ENCODE peak calls at places on chromosomes 12 and 14, in nine cellular contexts. Q, H, J, I, U, V, K, B and W are unnamed samples.

GRCh38 chr12:27530157-27530922 is 6.3 kb downstream of the PPFIBP1 start:
- DNase-seq in I (no peak), Q (no peak), B (no peak), U (no peak), H (peak), K (no peak), V (no peak), J (no peak), W (no peak)

GRCh38 chr12:3777206-3777809 is 24.4 kb upstream of the CRACR2A start:
- DNase-seq in I (no peak), Q (no peak), U (no peak), J (peak), B (peak), V (peak), K (peak), H (peak), W (peak)

GRCh38 chr12:75636607-75637006 is 125.2 kb upstream of the KRR1 start:
- DNase-seq in K (no peak), V (no peak), B (no peak), Q (no peak), H (no peak), U (no peak), I (no peak), J (no peak), W (no peak)

GRCh38 chr14:100531152-100531551 is 56.1 kb downstream of the BEGAIN start:
- DNase-seq in K (no peak), J (no peak), B (no peak), H (no peak), U (no peak), V (no peak), Q (no peak), I (no peak), W (no peak)

GRCh38 chr12:7797698-7798398 is 8.6 kb downstream of the NANOG start:
- DNase-seq in V (no peak), U (no peak), J (no peak), H (no peak), I (no peak), Q (no peak), B (no peak), K (no peak), W (no peak)

GRCh38 chr12:110262442-110263388 is 18.3 kb upstream of the ATP2A2 start:
- DNase-seq in H (no peak), Q (no peak), J (no peak), K (no peak), I (no peak), V (no peak), B (no peak), U (no peak), W (no peak)

GRCh38 chr14:103868242-103868897 is 21.0 kb upstream of the PPP1R13B start:
- DNase-seq in J (no peak), K (no peak), V (no peak), Q (no peak), H (no peak), I (no peak), U (no peak), B (peak), W (no peak)

GRCh38 chr14:97298331-97298730 is 501.1 kb downstream of the VRK1 start:
- DNase-seq in I (no peak), V (peak), K (no peak), U (no peak), B (no peak), H (no peak), J (no peak), Q (no peak), W (no peak)

GRCh38 chr12:75480469-75480949 is at the start of gene GLIPR1:
- DNase-seq in V (no peak), Q (no peak), I (peak), U (peak), H (peak), K (peak), B (peak), J (peak), W (peak)

GRCh38 chr14:34052658-34053014 is 101.8 kb upstream of the EGLN3 start:
- DNase-seq in B (no peak), H (peak), K (no peak), V (no peak), Q (no peak), U (no peak), I (no peak), J (no peak), W (no peak)

DNA sequence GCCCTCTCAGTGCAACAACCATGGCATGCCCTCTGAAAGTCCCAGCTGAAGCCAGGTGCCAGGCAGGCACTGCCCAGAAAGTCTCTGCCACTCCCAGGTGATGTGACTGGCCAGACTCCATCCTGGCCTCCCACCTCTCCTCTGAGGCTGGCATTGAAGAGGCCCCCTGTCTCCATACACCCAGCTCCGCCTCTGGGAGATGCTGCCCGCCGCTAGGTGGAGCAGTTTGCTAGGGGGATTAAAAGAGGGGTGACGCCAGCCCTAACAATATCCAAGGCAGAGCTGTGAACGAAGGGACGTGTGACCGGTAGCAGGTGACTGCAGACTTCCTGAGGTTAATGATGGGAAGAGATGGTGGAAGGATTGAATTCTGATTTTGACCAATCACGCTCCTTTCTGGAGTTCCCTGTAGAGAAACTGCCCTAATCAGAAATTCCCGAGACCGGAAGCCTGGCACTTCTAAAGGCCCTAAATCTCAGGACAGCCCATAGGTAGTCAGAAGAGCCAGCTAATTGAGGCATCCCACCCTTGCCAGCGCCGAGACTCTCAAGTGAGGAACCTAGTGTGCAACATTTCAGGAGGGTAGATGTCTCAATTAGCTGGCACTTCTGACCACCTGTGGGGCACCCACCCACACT is 8.3 kb upstream of the PLEK2 start:
- DNase-seq in B (no peak), I (no peak), V (peak), J (no peak), K (no peak), H (peak), U (no peak), Q (peak), W (peak)
- TF ChIP-seq CTCF in B (no peak), I (peak), V (peak), J (peak), K (peak), H (peak), U (no peak), Q (no peak), W (peak)

DNA sequence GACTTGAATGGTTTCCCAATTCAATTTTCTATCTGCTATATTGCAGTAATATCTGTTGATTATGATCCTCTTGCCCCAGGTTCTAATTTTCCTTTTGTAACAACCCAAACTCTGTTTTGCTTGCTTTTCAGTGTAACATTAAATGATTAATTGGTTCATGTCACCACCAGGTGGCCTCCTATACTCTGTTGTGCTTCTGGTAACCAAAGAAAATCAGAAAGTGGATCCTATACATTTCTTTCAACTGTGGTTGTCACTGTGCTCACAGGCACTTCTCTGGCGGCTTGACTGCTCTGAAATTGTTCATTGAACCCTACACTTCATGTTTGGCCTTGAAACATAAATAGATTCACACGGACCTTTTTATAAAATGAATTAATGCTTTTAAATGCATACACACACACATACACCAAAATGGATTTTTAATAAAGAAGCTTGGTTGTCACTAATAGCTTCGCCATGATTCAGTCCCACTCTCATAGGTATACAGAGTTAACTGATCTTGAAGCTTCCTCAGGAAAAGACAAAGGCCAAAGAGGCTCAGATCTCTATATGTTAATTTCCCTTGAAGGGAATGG is 227.5 kb upstream of the NPAS3 start:
- DNase-seq in J (no peak), Q (no peak), B (peak), H (peak), K (peak), U (no peak), V (peak), I (no peak), W (peak)
- TF ChIP-seq CTCF in J (peak), Q (peak), B (peak), H (peak), K (peak), U (peak), V (peak), I (peak), W (no peak)

DNA sequence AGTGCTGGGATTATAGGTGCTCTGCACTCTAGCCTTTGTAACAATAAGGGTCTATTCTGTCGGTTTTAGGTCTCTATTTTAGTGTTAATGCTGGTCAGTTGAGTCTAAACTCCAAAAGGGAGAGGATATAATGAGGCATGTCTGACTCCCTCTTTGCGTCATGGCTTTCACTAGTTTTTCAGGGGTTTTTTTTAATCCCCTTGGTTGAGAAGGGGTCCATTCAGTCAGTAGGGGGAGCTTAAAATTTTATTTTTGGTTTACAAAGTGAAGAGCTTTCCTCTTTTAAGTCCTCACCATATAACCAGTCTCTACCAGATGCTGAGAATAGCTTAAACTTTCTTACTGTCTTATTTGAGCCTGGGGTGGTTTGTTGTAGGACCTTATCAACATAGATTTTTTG is 106.9 kb downstream of the PRKCH start:
- DNase-seq in H (no peak), U (no peak), V (no peak), B (no peak), K (no peak), J (no peak), Q (no peak), I (no peak), W (no peak)
- TF ChIP-seq CTCF in H (no peak), U (no peak), V (no peak), B (no peak), K (no peak), J (no peak), Q (no peak), I (no peak), W (no peak)

GRCh38 chr12:13161172-13161571 is 35.4 kb upstream of the EMP1 start:
- DNase-seq in H (no peak), V (no peak), U (no peak), Q (no peak), J (no peak), B (no peak), K (no peak), I (no peak), W (no peak)
- TF ChIP-seq CTCF in H (peak), V (peak), U (no peak), Q (peak), J (peak), B (peak), K (no peak), I (peak), W (no peak)

DNA sequence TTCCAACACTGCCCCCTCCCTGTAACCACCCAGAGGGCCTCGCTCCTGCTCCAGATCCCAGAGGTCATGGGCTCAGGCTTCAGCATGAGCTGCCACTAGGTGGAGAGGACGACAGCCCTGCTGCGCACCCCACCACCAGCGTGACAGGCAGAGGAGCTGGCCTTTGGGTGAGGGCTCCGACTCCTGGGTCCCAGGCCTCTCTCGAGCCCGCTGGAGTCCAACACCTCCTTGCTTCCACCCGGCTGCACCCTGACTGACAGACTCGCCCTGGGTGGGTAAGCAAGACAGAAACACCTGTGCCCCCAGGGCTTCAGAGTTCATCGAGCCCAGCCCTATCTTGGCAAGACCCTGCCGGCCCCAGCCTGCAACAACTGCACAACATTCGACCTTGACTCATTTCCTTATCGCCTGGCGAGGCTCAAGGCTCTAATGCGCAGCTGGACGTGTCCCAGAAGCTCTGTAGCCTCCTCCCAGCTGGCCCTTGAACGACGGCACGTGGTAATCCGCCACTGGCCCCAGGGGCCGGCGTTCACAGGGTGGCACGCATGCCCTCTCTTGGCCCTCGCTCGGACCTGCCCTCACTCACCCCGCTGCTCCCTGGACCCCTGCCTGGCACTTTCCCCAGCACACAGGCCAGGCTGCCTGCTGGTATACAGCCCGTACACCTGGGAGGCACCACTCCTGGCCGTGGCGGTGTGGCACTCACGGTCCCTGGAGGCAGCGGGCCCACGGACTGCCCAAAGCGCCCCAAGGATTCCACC is 28.0 kb downstream of the VPS37B start:
- DNase-seq in Q (peak), K (peak), B (peak), I (no peak), U (no peak), J (no peak), V (peak), H (no peak), W (no peak)
- TF ChIP-seq CTCF in Q (no peak), K (peak), B (peak), I (no peak), U (no peak), J (no peak), V (peak), H (peak), W (no peak)

DNA sequence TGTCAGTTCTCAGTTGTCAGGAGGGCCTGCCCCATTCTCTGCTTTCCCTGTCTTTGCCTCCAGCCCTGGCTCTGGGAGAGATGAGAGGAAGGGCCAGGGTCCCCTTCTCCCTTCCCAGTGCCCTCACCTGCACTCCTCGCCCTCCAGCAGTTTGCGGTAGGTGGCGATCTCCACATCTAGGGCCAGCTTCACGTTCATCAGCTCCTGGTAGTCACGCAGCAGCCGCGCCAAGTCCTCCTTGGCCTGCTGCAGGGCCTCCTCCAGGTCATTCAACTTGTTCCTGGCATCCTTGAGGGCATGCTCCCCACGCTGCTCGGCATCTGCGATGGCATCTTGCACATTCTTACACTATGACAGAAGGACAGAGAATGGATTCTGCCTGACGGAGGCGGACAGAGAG is 5.4 kb downstream of the KRT2 start:
- DNase-seq in B (no peak), J (no peak), K (no peak), U (no peak), V (no peak), Q (no peak), I (no peak), H (no peak), W (no peak)
- TF ChIP-seq CTCF in B (no peak), J (no peak), K (no peak), U (no peak), V (no peak), Q (no peak), I (no peak), H (no peak), W (no peak)